ENCODE peak calls at places on chromosomes 2 and 18, in six cellular contexts. One of them, this sample, is unnamed.

GRCh38 chr2:216134958-216135541 is 25.9 kb downstream of the XRCC5 start:
- DNase-seq in transverse colon: no peak
- DNase-seq in fibroblast of villous mesenchyme: no peak
- DNase-seq in IMR-90: no peak
- DNase-seq in iPS DF 6.9: no peak
- DNase-seq in Peyer's patch: no peak
- DNase-seq in this sample: no peak

GRCh38 chr2:140275427-140275826 is 1495.2 kb upstream of the NXPH2 start:
- DNase-seq in iPS DF 6.9: no peak
- DNase-seq in fibroblast of villous mesenchyme: no peak
- DNase-seq in Peyer's patch: no peak
- DNase-seq in IMR-90: no peak
- DNase-seq in transverse colon: no peak
- DNase-seq in this sample: no peak

GRCh38 chr2:160105366-160105765 is 43.0 kb upstream of the PLA2R1 start:
- DNase-seq in fibroblast of villous mesenchyme: no peak
- DNase-seq in transverse colon: no peak
- DNase-seq in iPS DF 6.9: no peak
- DNase-seq in Peyer's patch: no peak
- DNase-seq in IMR-90: no peak
- DNase-seq in this sample: no peak

GRCh38 chr18:13136056-13136688 is 82.4 kb upstream of the LDLRAD4 start:
- DNase-seq in Peyer's patch: no peak
- DNase-seq in iPS DF 6.9: no peak
- DNase-seq in IMR-90: no peak
- DNase-seq in fibroblast of villous mesenchyme: no peak
- DNase-seq in transverse colon: peak
- DNase-seq in this sample: no peak

GRCh38 chr2:10249798-10250197 is 52.9 kb upstream of the HPCAL1 start:
- DNase-seq in IMR-90: no peak
- DNase-seq in Peyer's patch: no peak
- DNase-seq in transverse colon: no peak
- DNase-seq in iPS DF 6.9: no peak
- DNase-seq in fibroblast of villous mesenchyme: no peak
- DNase-seq in this sample: no peak

GRCh38 chr2:78908973-78909372 is 116.5 kb upstream of the REG3G start:
- DNase-seq in Peyer's patch: no peak
- DNase-seq in iPS DF 6.9: no peak
- DNase-seq in IMR-90: no peak
- DNase-seq in fibroblast of villous mesenchyme: no peak
- DNase-seq in transverse colon: no peak
- DNase-seq in this sample: no peak

GRCh38 chr2:108260773-108261172 is 21.0 kb downstream of the SULT1C3 start:
- DNase-seq in Peyer's patch: no peak
- DNase-seq in iPS DF 6.9: no peak
- DNase-seq in fibroblast of villous mesenchyme: no peak
- DNase-seq in IMR-90: no peak
- DNase-seq in transverse colon: no peak
- DNase-seq in this sample: no peak

GRCh38 chr2:53652131-53652530 is 115.5 kb upstream of the CHAC2 start:
- DNase-seq in fibroblast of villous mesenchyme: no peak
- DNase-seq in IMR-90: no peak
- DNase-seq in transverse colon: no peak
- DNase-seq in iPS DF 6.9: no peak
- DNase-seq in Peyer's patch: no peak
- DNase-seq in this sample: no peak

GRCh38 chr2:181461056-181461630 is 4.0 kb downstream of the ITGA4 start:
- DNase-seq in Peyer's patch: peak
- DNase-seq in iPS DF 6.9: no peak
- DNase-seq in transverse colon: peak
- DNase-seq in fibroblast of villous mesenchyme: no peak
- DNase-seq in IMR-90: no peak
- DNase-seq in this sample: no peak

GRCh38 chr2:233173115-233173514 is 78.4 kb upstream of the ATG16L1 start:
- DNase-seq in fibroblast of villous mesenchyme: no peak
- DNase-seq in transverse colon: no peak
- DNase-seq in Peyer's patch: no peak
- DNase-seq in iPS DF 6.9: no peak
- DNase-seq in IMR-90: no peak
- DNase-seq in this sample: no peak

GRCh38 chr18:79046522-79046921 is 22.7 kb upstream of the ATP9B start:
- DNase-seq in IMR-90: no peak
- DNase-seq in fibroblast of villous mesenchyme: no peak
- DNase-seq in Peyer's patch: no peak
- DNase-seq in transverse colon: no peak
- DNase-seq in iPS DF 6.9: no peak
- DNase-seq in this sample: no peak

GRCh38 chr2:149313512-149313972 is 16.8 kb upstream of the LYPD6 start:
- DNase-seq in iPS DF 6.9: peak
- DNase-seq in transverse colon: peak
- DNase-seq in fibroblast of villous mesenchyme: peak
- DNase-seq in IMR-90: peak
- DNase-seq in Peyer's patch: peak
- DNase-seq in this sample: peak

GRCh38 chr18:61333746-61334490 is 688 bp downstream of the CDH20 start:
- DNase-seq in Peyer's patch: no peak
- DNase-seq in transverse colon: no peak
- DNase-seq in fibroblast of villous mesenchyme: no peak
- DNase-seq in IMR-90: no peak
- DNase-seq in iPS DF 6.9: no peak
- DNase-seq in this sample: no peak

DNA sequence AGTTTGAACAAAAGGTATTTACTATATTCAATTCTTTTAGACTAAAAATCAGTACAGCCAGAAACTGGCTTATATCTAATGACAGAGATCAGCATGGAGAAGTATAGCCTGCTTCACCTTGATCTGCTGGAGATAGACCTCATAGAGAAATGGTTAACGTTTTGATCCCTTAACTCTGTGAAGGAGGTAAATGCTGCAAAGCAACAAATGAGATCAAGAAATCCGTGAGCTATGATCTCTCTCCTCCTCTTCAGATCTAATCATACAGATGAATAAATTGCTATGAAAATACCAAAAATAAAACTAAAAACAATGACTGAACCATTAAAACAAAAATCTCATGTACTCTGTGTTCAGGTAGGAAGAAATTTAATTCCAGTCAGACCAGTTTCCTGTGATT is 42.8 kb downstream of the KLHL14 start:
- DNase-seq in transverse colon: no peak
- DNase-seq in iPS DF 6.9: no peak
- DNase-seq in IMR-90: no peak
- DNase-seq in fibroblast of villous mesenchyme: no peak
- DNase-seq in Peyer's patch: no peak
- DNase-seq in this sample: no peak
- H3K4me3 ChIP-seq in transverse colon: peak
- H3K4me3 ChIP-seq in iPS DF 6.9: no peak
- H3K4me3 ChIP-seq in IMR-90: no peak
- H3K4me3 ChIP-seq in fibroblast of villous mesenchyme: peak
- H3K4me3 ChIP-seq in Peyer's patch: peak
- H3K4me3 ChIP-seq in this sample: peak

DNA sequence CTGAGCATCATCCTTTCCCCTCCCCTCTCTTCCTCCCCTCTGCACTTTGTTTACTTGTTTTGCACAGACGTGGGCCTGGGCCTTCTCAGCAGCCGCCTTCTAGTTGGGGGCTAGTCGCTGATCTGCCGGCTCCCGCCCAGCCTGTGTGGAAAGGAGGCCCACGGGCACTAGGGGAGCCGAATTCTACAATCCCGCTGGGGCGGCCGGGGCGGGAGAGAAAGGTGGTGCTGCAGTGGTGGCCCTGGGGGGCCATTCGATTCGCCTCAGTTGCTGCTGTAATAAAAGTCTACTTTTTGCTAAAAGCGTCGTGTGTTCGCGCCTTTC is 261 bp upstream of the KRTCAP3 start:
- DNase-seq in fibroblast of villous mesenchyme: no peak
- DNase-seq in iPS DF 6.9: no peak
- DNase-seq in IMR-90: no peak
- DNase-seq in transverse colon: no peak
- DNase-seq in Peyer's patch: no peak
- DNase-seq in this sample: no peak
- H3K4me3 ChIP-seq in fibroblast of villous mesenchyme: no peak
- H3K4me3 ChIP-seq in iPS DF 6.9: no peak
- H3K4me3 ChIP-seq in IMR-90: no peak
- H3K4me3 ChIP-seq in transverse colon: no peak
- H3K4me3 ChIP-seq in Peyer's patch: peak
- H3K4me3 ChIP-seq in this sample: no peak

DNA sequence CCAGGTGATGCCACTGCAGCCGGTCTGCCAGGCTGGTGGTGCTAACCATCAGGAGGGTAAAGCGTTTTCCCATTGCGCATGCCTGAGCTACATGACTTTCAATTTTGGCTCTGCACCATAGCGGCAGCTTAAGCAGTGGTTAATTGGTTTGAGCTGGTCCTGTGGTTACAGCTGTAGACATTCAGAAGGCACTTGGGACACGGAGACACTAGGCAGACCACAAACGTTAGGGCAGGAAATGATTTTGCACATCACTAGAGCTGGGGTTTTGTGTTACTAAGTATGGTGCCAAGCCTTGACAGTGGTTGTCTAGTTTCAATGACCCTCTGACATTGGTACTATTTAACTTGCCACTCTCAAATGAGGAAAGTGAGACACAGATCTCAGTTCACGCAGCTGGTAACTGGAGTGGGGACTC is 28.9 kb upstream of the CNOT11 start:
- DNase-seq in fibroblast of villous mesenchyme: peak
- DNase-seq in transverse colon: peak
- DNase-seq in Peyer's patch: peak
- DNase-seq in IMR-90: no peak
- DNase-seq in iPS DF 6.9: no peak
- DNase-seq in this sample: peak
- H3K4me3 ChIP-seq in fibroblast of villous mesenchyme: no peak
- H3K4me3 ChIP-seq in transverse colon: no peak
- H3K4me3 ChIP-seq in Peyer's patch: no peak
- H3K4me3 ChIP-seq in IMR-90: no peak
- H3K4me3 ChIP-seq in iPS DF 6.9: no peak
- H3K4me3 ChIP-seq in this sample: no peak

GRCh38 chr2:237164474-237165047 is 78.9 kb downstream of the COPS8 start:
- DNase-seq in iPS DF 6.9: no peak
- DNase-seq in transverse colon: no peak
- DNase-seq in fibroblast of villous mesenchyme: peak
- DNase-seq in IMR-90: no peak
- DNase-seq in Peyer's patch: no peak
- DNase-seq in this sample: no peak

GRCh38 chr2:237160271-237160934 is 74.7 kb downstream of the COPS8 start:
- DNase-seq in fibroblast of villous mesenchyme: no peak
- DNase-seq in iPS DF 6.9: no peak
- DNase-seq in transverse colon: no peak
- DNase-seq in IMR-90: no peak
- DNase-seq in Peyer's patch: no peak
- DNase-seq in this sample: no peak

GRCh38 chr2:237165405-237166276 is 80.0 kb downstream of the COPS8 start:
- DNase-seq in fibroblast of villous mesenchyme: peak
- DNase-seq in IMR-90: peak
- DNase-seq in iPS DF 6.9: peak
- DNase-seq in transverse colon: no peak
- DNase-seq in Peyer's patch: no peak
- DNase-seq in this sample: no peak

GRCh38 chr2:237161239-237161638 is 75.5 kb downstream of the COPS8 start:
- DNase-seq in Peyer's patch: no peak
- DNase-seq in IMR-90: no peak
- DNase-seq in iPS DF 6.9: no peak
- DNase-seq in fibroblast of villous mesenchyme: no peak
- DNase-seq in transverse colon: no peak
- DNase-seq in this sample: peak

DNA sequence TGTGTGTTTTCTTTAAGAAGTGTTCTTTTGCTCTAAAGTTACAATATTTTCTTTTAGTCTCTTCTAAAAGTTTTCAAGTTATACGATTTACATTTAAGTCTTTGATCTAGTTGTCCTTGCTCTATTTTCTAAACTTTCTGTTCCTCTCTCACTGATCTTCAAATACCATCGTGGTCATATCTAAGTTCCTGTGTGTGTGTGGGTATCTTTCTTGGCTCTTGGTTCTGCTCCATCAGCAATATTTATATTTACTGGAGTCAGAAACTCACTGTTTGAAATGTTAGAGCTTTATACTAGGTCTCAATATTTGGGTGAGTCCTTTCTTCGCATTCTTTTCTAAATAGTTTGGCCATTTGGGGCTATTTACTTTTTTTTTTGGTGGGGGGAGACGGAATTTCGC is 77.3 kb downstream of the COPS8 start:
- DNase-seq in fibroblast of villous mesenchyme: no peak
- DNase-seq in iPS DF 6.9: no peak
- DNase-seq in IMR-90: no peak
- DNase-seq in transverse colon: no peak
- DNase-seq in Peyer's patch: no peak
- DNase-seq in this sample: no peak
- H3K4me3 ChIP-seq in fibroblast of villous mesenchyme: no peak
- H3K4me3 ChIP-seq in iPS DF 6.9: no peak
- H3K4me3 ChIP-seq in IMR-90: no peak
- H3K4me3 ChIP-seq in transverse colon: no peak
- H3K4me3 ChIP-seq in Peyer's patch: no peak
- H3K4me3 ChIP-seq in this sample: no peak

DNA sequence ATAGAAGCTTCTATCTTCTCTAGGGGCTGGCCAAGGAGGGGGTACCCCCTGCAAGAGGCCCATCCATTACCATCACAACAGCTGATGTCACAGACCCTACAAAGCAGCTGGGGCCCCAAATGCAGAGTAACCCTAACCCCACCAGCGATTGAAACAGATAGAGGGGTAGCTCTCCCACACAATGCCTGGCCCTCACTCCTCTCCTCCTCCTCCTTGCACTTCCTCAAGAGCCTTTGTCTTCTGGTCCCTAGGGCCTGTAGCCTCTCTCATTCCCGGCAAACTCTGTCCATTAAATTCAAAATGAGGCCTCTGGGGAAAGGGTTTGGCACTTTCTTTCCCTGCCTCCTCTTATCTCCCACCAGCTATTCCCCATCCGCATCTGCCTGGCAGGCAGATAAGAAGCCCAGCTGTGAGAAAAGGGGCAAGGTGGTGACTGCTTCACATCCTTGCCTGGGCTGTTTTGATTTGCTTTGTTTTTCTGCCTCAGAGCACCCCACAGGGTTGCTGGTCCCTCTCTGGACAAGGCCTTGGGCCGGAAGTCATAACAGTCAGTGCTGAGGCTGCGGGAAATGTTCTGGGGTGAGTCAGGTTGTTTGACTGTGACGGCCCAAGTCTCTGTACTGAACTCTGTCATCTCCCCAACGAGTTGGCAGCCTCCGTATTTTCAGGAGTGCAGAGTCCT is 26.1 kb upstream of the CYP26B1 start:
- DNase-seq in fibroblast of villous mesenchyme: no peak
- DNase-seq in iPS DF 6.9: no peak
- DNase-seq in transverse colon: no peak
- DNase-seq in Peyer's patch: no peak
- DNase-seq in IMR-90: peak
- DNase-seq in this sample: peak
- H3K4me3 ChIP-seq in fibroblast of villous mesenchyme: no peak
- H3K4me3 ChIP-seq in iPS DF 6.9: no peak
- H3K4me3 ChIP-seq in transverse colon: no peak
- H3K4me3 ChIP-seq in Peyer's patch: no peak
- H3K4me3 ChIP-seq in IMR-90: no peak
- H3K4me3 ChIP-seq in this sample: no peak

This sample was measured in AG10803.